ENCODE peak calls at places on chromosomes 12 and 14, in nine cellular contexts. S, T, Q, V, E, N, K, J and H are unnamed samples.

GRCh38 chr12:77686760-77687159 is 143.9 kb upstream of the NAV3 start:
- DNase-seq in S (no peak), T (peak; percentile 6), Q (no peak), V (peak; percentile 19), E (no peak), N (no peak), K (no peak), J (no peak), H (no peak)

GRCh38 chr12:52063986-52064649 is 5.7 kb upstream of the ATG101 start:
- DNase-seq in S (no peak), T (peak; percentile 88), Q (no peak), V (peak; percentile 28), E (no peak), N (no peak), K (no peak), J (no peak), H (no peak)

GRCh38 chr14:67806228-67806627 is 10.2 kb downstream of the ZFYVE26 start:
- DNase-seq in S (no peak), T (no peak), Q (no peak), V (no peak), E (no peak), N (no peak), K (no peak), J (no peak), H (no peak)

GRCh38 chr12:40261937-40262336 is 37.1 kb downstream of the LRRK2 start:
- DNase-seq in S (no peak), T (no peak), Q (no peak), V (no peak), E (no peak), N (no peak), K (peak; percentile 75), J (no peak), H (no peak)

GRCh38 chr12:16473610-16474326 is 126.3 kb downstream of the MGST1 start:
- DNase-seq in S (no peak), T (no peak), Q (no peak), V (peak; percentile 80), E (no peak), N (no peak), K (no peak), J (no peak), H (no peak)

GRCh38 chr12:110498984-110499706 is 2.8 kb downstream of the VPS29 start:
- DNase-seq in S (peak; percentile 69), T (peak; percentile 62), Q (no peak), V (peak; percentile 74), E (no peak), N (no peak), K (no peak), J (no peak), H (no peak)

GRCh38 chr14:75341639-75342038 is 63.0 kb downstream of the FOS start:
- DNase-seq in S (peak; percentile 50), T (no peak), Q (no peak), V (no peak), E (no peak), N (no peak), K (no peak), J (no peak), H (no peak)

GRCh38 chr14:80607430-80608200 is 333.9 kb downstream of the CEP128 start:
- DNase-seq in S (peak; percentile 47), T (no peak), Q (no peak), V (no peak), E (no peak), N (no peak), K (no peak), J (no peak), H (no peak)

GRCh38 chr12:114777052-114777451 is 93.1 kb upstream of the TBX3 start:
- DNase-seq in S (no peak), T (peak; percentile 71), Q (no peak), V (no peak), E (no peak), N (no peak), K (no peak), J (no peak), H (no peak)

GRCh38 chr12:89064780-89065179 is 287.5 kb downstream of the DUSP6 start:
- DNase-seq in S (no peak), T (peak; percentile 89), Q (no peak), V (peak; percentile 96), E (no peak), N (no peak), K (no peak), J (no peak), H (no peak)

GRCh38 chr14:30710870-30711269 is 88.8 kb downstream of the SCFD1 start:
- DNase-seq in S (no peak), T (peak; percentile 16), Q (no peak), V (peak; percentile 5), E (no peak), N (no peak), K (no peak), J (no peak), H (no peak)

GRCh38 chr12:116919247-116919671 is 8.5 kb downstream of the FBXW8 start:
- DNase-seq in S (peak; percentile 95), T (no peak), Q (no peak), V (no peak), E (no peak), N (peak; percentile 92), K (no peak), J (no peak), H (no peak)

GRCh38 chr14:99666533-99666932 is 17.6 kb upstream of the CYP46A1 start:
- DNase-seq in S (no peak), T (no peak), Q (no peak), V (no peak), E (no peak), N (no peak), K (no peak), J (no peak), H (no peak)

GRCh38 chr12:52363111-52363679 is 4.1 kb downstream of the KRT85 start:
- DNase-seq in S (no peak), T (no peak), Q (no peak), V (no peak), E (no peak), N (no peak), K (no peak), J (no peak), H (no peak)

GRCh38 chr12:95201056-95201670 is 16.1 kb downstream of the FGD6 start:
- DNase-seq in S (no peak), T (peak; percentile 60), Q (no peak), V (peak; percentile 90), E (no peak), N (no peak), K (no peak), J (no peak), H (no peak)

GRCh38 chr12:41932470-41932991 is 212.1 kb downstream of the GXYLT1 start:
- DNase-seq in S (peak; percentile 87), T (no peak), Q (peak; percentile 82), V (no peak), E (no peak), N (peak; percentile 97), K (peak; percentile 72), J (no peak), H (no peak)

GRCh38 chr12:132480620-132481132 is 9.3 kb upstream of the FBRSL1 start:
- DNase-seq in S (no peak), T (no peak), Q (no peak), V (no peak), E (no peak), N (no peak), K (no peak), J (no peak), H (no peak)

GRCh38 chr14:35600253-35600652 is 66.3 kb downstream of the INSM2 start:
- DNase-seq in S (no peak), T (no peak), Q (no peak), V (no peak), E (no peak), N (no peak), K (no peak), J (no peak), H (no peak)

GRCh38 chr14:76696791-76697190 is 64.5 kb upstream of the VASH1 start:
- DNase-seq in S (no peak), T (no peak), Q (no peak), V (peak; percentile 35), E (no peak), N (no peak), K (no peak), J (no peak), H (no peak)

GRCh38 chr12:92075425-92075891 is 70.2 kb downstream of the BTG1 start:
- DNase-seq in S (peak; percentile 35), T (peak; percentile 76), Q (no peak), V (no peak), E (no peak), N (no peak), K (no peak), J (no peak), H (no peak)

GRCh38 chr12:11089246-11089645 is 2.9 kb downstream of the TAS2R43 start:
- DNase-seq in S (no peak), T (no peak), Q (no peak), V (no peak), E (no peak), N (no peak), K (no peak), J (no peak), H (no peak)

GRCh38 chr12:116551619-116551951 is 7.6 kb upstream of the MAP1LC3B2 start:
- DNase-seq in S (no peak), T (no peak), Q (no peak), V (no peak), E (no peak), N (no peak), K (no peak), J (no peak), H (no peak)

GRCh38 chr14:36605506-36605857 is 23.1 kb upstream of the NKX2-8 start:
- DNase-seq in S (peak; percentile 30), T (no peak), Q (peak; percentile 8), V (peak; percentile 38), E (no peak), N (peak; percentile 5), K (no peak), J (no peak), H (no peak)

GRCh38 chr14:90443161-90444076 is 46.6 kb downstream of the CALM1 start:
- DNase-seq in S (no peak), T (no peak), Q (no peak), V (peak; percentile 95), E (no peak), N (no peak), K (no peak), J (no peak), H (no peak)

GRCh38 chr12:10101648-10102220 is 2.9 kb upstream of the CLEC1A start:
- DNase-seq in S (no peak), T (peak; percentile 3), Q (no peak), V (no peak), E (no peak), N (no peak), K (no peak), J (no peak), H (no peak)

GRCh38 chr14:93536945-93537344 is 106.2 kb downstream of the UNC79 start:
- DNase-seq in S (no peak), T (no peak), Q (peak; percentile 38), V (no peak), E (no peak), N (no peak), K (no peak), J (no peak), H (no peak)

GRCh38 chr12:49777800-49778748 is 36.7 kb downstream of the TMBIM6 start:
- DNase-seq in S (peak; percentile 63), T (peak; percentile 42), Q (peak; percentile 81), V (peak; percentile 39), E (peak; percentile 62), N (no peak), K (peak; percentile 63), J (peak; percentile 42), H (peak; percentile 73)